ENCODE peak calls at places on chromosome 2, in seven cellular contexts. B, F, A, I, L, P and E are unnamed samples.

GRCh38 chr2:85776672-85777071 is 22.9 kb downstream of the ATOH8 start:
- DNase-seq in B (no peak), F (no peak), A (no peak), I (no peak), L (no peak), P (no peak), E (no peak)

GRCh38 chr2:234950730-234951385 is 959 bp upstream of the SH3BP4 start:
- DNase-seq in B (no peak), F (peak; percentile 22), A (peak; percentile 46), I (no peak), L (no peak), P (no peak), E (no peak)

GRCh38 chr2:48059975-48060374 is 153.7 kb upstream of the FBXO11 start:
- DNase-seq in B (no peak), F (no peak), A (no peak), I (no peak), L (no peak), P (no peak), E (no peak)

GRCh38 chr2:233022561-233022960 is 9.5 kb upstream of the NGEF start:
- DNase-seq in B (no peak), F (no peak), A (no peak), I (no peak), L (no peak), P (no peak), E (no peak)

GRCh38 chr2:386406-387103 is 98.7 kb upstream of the ALKAL2 start:
- DNase-seq in B (no peak), F (no peak), A (no peak), I (no peak), L (no peak), P (no peak), E (peak; percentile 58)

GRCh38 chr2:32683520-32684086 is 55.8 kb downstream of the TTC27 start:
- DNase-seq in B (no peak), F (no peak), A (no peak), I (no peak), L (no peak), P (no peak), E (no peak)

GRCh38 chr2:85344356-85344954 is 9.9 kb downstream of the RETSAT start:
- DNase-seq in B (no peak), F (no peak), A (no peak), I (no peak), L (no peak), P (no peak), E (no peak)

GRCh38 chr2:213232649-213233437 is 51.4 kb upstream of the SPAG16 start:
- DNase-seq in B (no peak), F (no peak), A (no peak), I (no peak), L (no peak), P (no peak), E (no peak)

GRCh38 chr2:47658646-47659320 is 124.2 kb upstream of the MSH6 start:
- DNase-seq in B (no peak), F (no peak), A (no peak), I (no peak), L (no peak), P (no peak), E (no peak)

GRCh38 chr2:1793001-1793867 is 48.9 kb upstream of the PXDN start:
- DNase-seq in B (no peak), F (no peak), A (no peak), I (no peak), L (no peak), P (no peak), E (no peak)

GRCh38 chr2:13616656-13617055 is 899.9 kb downstream of the TRIB2 start:
- DNase-seq in B (no peak), F (no peak), A (no peak), I (no peak), L (no peak), P (no peak), E (no peak)

GRCh38 chr2:62140785-62141740 is 54.9 kb upstream of the B3GNT2 start:
- DNase-seq in B (no peak), F (no peak), A (no peak), I (no peak), L (no peak), P (no peak), E (no peak)

GRCh38 chr2:1791670-1792069 is 47.4 kb upstream of the PXDN start:
- DNase-seq in B (no peak), F (no peak), A (no peak), I (no peak), L (no peak), P (no peak), E (no peak)

GRCh38 chr2:58157754-58158153 is 83.4 kb downstream of the FANCL start:
- DNase-seq in B (no peak), F (no peak), A (no peak), I (no peak), L (no peak), P (no peak), E (no peak)

GRCh38 chr2:196275646-196276352 is 104.4 kb upstream of the STK17B start:
- DNase-seq in B (no peak), F (no peak), A (no peak), I (no peak), L (no peak), P (no peak), E (no peak)

GRCh38 chr2:210593166-210593565 is 36.8 kb downstream of the CPS1 start:
- DNase-seq in B (no peak), F (no peak), A (no peak), I (no peak), L (no peak), P (no peak), E (no peak)

GRCh38 chr2:236014408-236015131 is 153.6 kb downstream of the GBX2 start:
- DNase-seq in B (no peak), F (no peak), A (no peak), I (no peak), L (no peak), P (no peak), E (no peak)

GRCh38 chr2:144514731-144515424 is 5.0 kb downstream of the ZEB2 start:
- DNase-seq in B (no peak), F (no peak), A (no peak), I (no peak), L (no peak), P (no peak), E (no peak)
- H3K4me1 ChIP-seq in B (no peaks in the 10 kb centered on the region), F (no peaks in the 10 kb centered on the region), A (peaks cover 12% of the 10 kb centered on the region), I (peaks cover 5% of the 10 kb centered on the region), L (peaks cover 33% of the 10 kb centered on the region), P (no peaks in the 10 kb centered on the region), E (peaks cover 7% of the 10 kb centered on the region)

GRCh38 chr2:152167070-152167469 is 8.5 kb downstream of the STAM2 start:
- DNase-seq in B (no peak), F (no peak), A (no peak), I (no peak), L (no peak), P (no peak), E (no peak)

GRCh38 chr2:152162141-152162540 is 13.4 kb downstream of the STAM2 start:
- DNase-seq in B (no peak), F (no peak), A (no peak), I (no peak), L (no peak), P (no peak), E (no peak)

GRCh38 chr2:152166633-152167032 is 8.9 kb downstream of the STAM2 start:
- DNase-seq in B (no peak), F (no peak), A (no peak), I (no peak), L (no peak), P (no peak), E (no peak)

GRCh38 chr2:152165780-152166179 is 9.8 kb downstream of the STAM2 start:
- DNase-seq in B (no peak), F (no peak), A (no peak), I (no peak), L (no peak), P (no peak), E (no peak)

DNA sequence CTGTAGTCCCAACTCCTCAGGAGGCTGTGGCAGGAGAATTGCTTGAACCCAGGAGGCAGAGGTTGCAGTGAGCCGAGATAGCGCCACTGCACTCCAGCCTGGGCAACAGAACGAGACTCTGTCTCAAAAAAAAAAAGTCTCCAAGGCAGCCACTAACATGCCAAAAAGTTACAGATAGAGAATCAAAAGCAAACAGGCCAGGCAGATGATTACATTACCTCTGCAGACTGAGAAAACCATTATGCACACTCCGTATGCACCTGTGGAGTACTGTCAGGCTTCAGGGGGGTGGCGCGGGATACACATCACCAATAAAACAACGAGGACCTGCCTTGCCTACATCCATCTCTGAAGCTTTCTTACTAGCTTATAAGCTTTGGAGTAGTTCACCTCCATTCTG is 10.3 kb downstream of the STAM2 start:
- DNase-seq in B (no peak), F (no peak), A (no peak), I (no peak), L (no peak), P (no peak), E (no peak)
- H3K4me3 ChIP-seq in B (no peak overlapping the region), F (no peak overlapping the region), A (no peak overlapping the region), I (no peak overlapping the region), L (no peak overlapping the region), P (no peak overlapping the region), E (no peak overlapping the region)

DNA sequence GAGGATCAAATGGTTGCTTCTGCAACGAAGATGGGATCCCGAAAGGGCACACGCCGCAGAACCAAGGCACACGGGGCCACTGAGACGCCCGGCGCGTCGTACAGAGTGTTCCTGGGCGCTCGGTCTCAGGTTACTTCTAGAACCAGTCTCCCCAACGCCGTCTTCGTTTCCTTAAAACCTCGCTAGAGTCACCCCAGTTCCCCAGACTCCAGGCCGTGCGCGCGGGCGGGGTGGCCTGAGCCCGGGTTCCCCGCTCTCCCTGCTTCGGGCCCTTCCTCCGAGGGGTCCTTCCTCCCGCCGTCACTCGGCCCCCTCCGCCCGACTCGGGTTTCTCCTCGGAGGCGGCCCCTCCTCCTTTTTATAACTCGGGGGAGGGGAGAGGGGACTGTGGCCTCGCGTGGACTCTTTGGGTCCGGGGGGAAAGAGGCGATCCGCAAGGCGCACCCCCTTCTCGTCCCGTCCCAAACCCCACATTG is 776 bp upstream of the FZD7 start:
- DNase-seq in B (peak; percentile 66), F (peak; percentile 67), A (peak; percentile 84), I (peak; percentile 55), L (peak; percentile 49), P (peak; percentile 16), E (no peak)
- TF ChIP-seq POLR2A in B (no peak), F (peak; percentile 34), A (no peak), I (no peak), L (no peak), P (no peak), E (no peak)

DNA sequence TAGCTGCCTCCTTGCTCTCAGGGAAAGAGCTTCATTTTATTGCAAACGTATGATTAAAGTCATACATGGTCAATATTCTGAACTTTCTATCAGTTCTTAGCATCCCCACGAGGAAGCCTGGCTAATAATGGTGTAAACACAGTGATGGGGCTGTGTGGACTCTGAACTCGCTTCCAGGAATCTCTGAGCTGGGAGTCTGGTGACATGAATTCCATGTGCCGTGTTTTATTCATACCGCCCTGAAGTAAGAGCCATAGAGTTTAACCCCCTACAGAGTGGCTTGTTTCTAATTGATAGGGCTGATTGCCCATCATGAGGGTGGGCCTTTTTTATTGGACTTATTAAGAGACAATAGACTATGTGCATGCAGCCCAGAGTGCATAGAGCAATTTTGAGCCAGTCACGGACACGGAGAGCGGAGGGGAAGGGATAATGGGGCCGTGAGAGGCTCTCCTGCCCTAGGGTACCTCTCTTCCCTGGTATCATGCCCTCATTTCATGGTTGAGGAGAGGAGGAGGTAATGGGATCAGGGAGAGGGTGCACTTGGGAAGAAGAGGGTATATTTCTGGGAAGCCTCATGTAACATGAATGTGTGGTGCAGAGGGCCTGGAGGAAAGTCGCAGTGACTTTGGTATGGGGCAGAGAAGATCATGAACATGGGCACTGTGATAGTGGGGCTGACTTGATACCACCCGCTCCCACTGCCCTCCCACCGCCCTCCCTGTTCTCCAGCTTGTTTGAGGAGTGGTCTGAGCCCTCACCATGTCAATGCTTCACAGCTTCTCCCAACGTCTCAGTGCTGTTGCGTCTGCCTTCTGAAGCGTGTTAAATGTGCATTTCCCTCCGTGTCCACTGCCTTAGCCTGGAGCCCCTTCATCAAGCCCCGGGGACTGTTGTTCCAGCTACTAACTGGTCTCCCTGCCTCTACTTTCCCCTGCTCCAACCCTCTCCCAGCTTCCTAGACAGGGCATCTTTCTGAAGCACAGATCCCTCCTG is 73.2 kb downstream of the IL1R2 start:
- DNase-seq in B (no peak), F (no peak), A (no peak), I (no peak), L (peak; percentile 33), P (no peak), E (peak; percentile 86)
- H3K4me1 ChIP-seq in B (peaks cover 2% of the 10 kb centered on the region), F (peaks cover 39% of the 10 kb centered on the region), A (peaks cover 24% of the 10 kb centered on the region), I (peaks cover 47% of the 10 kb centered on the region), L (peaks cover 63% of the 10 kb centered on the region), P (peaks cover 11% of the 10 kb centered on the region), E (peaks cover 54% of the 10 kb centered on the region)